ENCODE peak calls at places on chromosomes 13 and 19, in seven cellular contexts. X is ELR; P is effector memory CD4-positive, alpha-beta T cell; B is CD8-positive, alpha-beta T cell; W is nucleus accumbens; L is stimulated activated CD4-positive, alpha-beta T cell treated with anti-CD3 and anti-CD28 coated beads, Interleukin-4, amount 100 ng/mL, for 4 hours; N is HL-60. Q is an unnamed sample.

GRCh38 chr19:19468424-19469050 is 46.8 kb downstream of the TSSK6 start:
- DNase-seq in N (no peak), B (no peak), P (no peak), X (peak; percentile 29), W (no peak), L (no peak), Q (no peak)

GRCh38 chr13:33318037-33318436 is 32.5 kb upstream of the STARD13 start:
- DNase-seq in P (no peak), B (no peak), X (peak; percentile 62), N (no peak), W (no peak), L (no peak), Q (no peak)

GRCh38 chr13:31236211-31236786 is 36.5 kb downstream of the B3GLCT start:
- DNase-seq in B (no peak), N (peak; percentile 33), W (no peak), P (no peak), X (peak; percentile 69), L (no peak), Q (peak; percentile 31)

GRCh38 chr19:21611659-21612402 is 106.4 kb downstream of the ZNF429 start:
- DNase-seq in B (no peak), P (no peak), N (no peak), L (no peak), W (no peak), X (no peak), Q (no peak)

GRCh38 chr19:35264281-35265125 is 4.3 kb upstream of the USF2 start:
- DNase-seq in X (no peak), W (no peak), B (no peak), P (no peak), N (no peak), L (no peak), Q (no peak)

GRCh38 chr19:14139944-14140343 is 3.6 kb upstream of the ASF1B start:
- DNase-seq in X (peak; percentile 28), N (peak; percentile 79), L (no peak), B (no peak), P (no peak), W (no peak), Q (no peak)

GRCh38 chr13:99275093-99275469 is 16.9 kb upstream of the GPR18 start:
- DNase-seq in P (peak; percentile 20), W (no peak), X (peak; percentile 79), N (peak; percentile 30), B (peak; percentile 22), L (no peak), Q (no peak)

GRCh38 chr19:2775556-2776430 is 7.3 kb downstream of the SGTA start:
- DNase-seq in W (no peak), N (peak; percentile 67), B (peak; percentile 43), P (peak; percentile 47), X (peak; percentile 76), L (peak; percentile 59), Q (peak; percentile 88)

GRCh38 chr19:940591-941291 is 14.9 kb downstream of the ARID3A start:
- DNase-seq in N (no peak), P (peak; percentile 81), L (peak; percentile 62), W (peak; percentile 29), X (no peak), B (peak; percentile 67), Q (no peak)

Q was measured in HepG2.